ENCODE peak calls at places on chromosome 9, in four cellular contexts. One of them, this sample, is unnamed.

GRCh38 chr9:79701651-79702050 is 129.9 kb downstream of the TLE4 start:
- DNase-seq in brain microvascular endothelial cell: no peak
- DNase-seq in epithelial cell of esophagus: no peak
- DNase-seq in cardiac muscle cell: no peak
- DNase-seq in this sample: no peak

GRCh38 chr9:80059979-80060378 is 488.2 kb downstream of the TLE4 start:
- DNase-seq in epithelial cell of esophagus: no peak
- DNase-seq in brain microvascular endothelial cell: no peak
- DNase-seq in cardiac muscle cell: no peak
- DNase-seq in this sample: no peak

GRCh38 chr9:83231039-83231438 is 168.1 kb upstream of the RASEF start:
- DNase-seq in brain microvascular endothelial cell: no peak
- DNase-seq in cardiac muscle cell: peak
- DNase-seq in epithelial cell of esophagus: peak
- DNase-seq in this sample: peak

GRCh38 chr9:14275331-14275730 is 38.6 kb downstream of the NFIB start:
- DNase-seq in cardiac muscle cell: no peak
- DNase-seq in brain microvascular endothelial cell: no peak
- DNase-seq in epithelial cell of esophagus: peak
- DNase-seq in this sample: no peak

GRCh38 chr9:86519216-86519615 is 165.0 kb upstream of the TUT7 start:
- DNase-seq in cardiac muscle cell: no peak
- DNase-seq in epithelial cell of esophagus: no peak
- DNase-seq in brain microvascular endothelial cell: no peak
- DNase-seq in this sample: no peak

GRCh38 chr9:13942695-13943094 is 371.2 kb downstream of the NFIB start:
- DNase-seq in epithelial cell of esophagus: peak
- DNase-seq in cardiac muscle cell: peak
- DNase-seq in brain microvascular endothelial cell: peak
- DNase-seq in this sample: peak

GRCh38 chr9:29697011-29697410 is 2123.7 kb upstream of the C9orf72 start:
- DNase-seq in brain microvascular endothelial cell: no peak
- DNase-seq in cardiac muscle cell: no peak
- DNase-seq in epithelial cell of esophagus: peak
- DNase-seq in this sample: no peak

GRCh38 chr9:130927995-130928900 is 10.8 kb downstream of the FIBCD1 start:
- DNase-seq in brain microvascular endothelial cell: peak
- DNase-seq in epithelial cell of esophagus: peak
- DNase-seq in cardiac muscle cell: peak
- DNase-seq in this sample: peak

GRCh38 chr9:903886-904285 is 62.4 kb downstream of the DMRT1 start:
- DNase-seq in brain microvascular endothelial cell: no peak
- DNase-seq in cardiac muscle cell: no peak
- DNase-seq in epithelial cell of esophagus: no peak
- DNase-seq in this sample: no peak

GRCh38 chr9:72156586-72156985 is 7.3 kb downstream of the GDA start:
- DNase-seq in cardiac muscle cell: no peak
- DNase-seq in epithelial cell of esophagus: no peak
- DNase-seq in brain microvascular endothelial cell: no peak
- DNase-seq in this sample: no peak

GRCh38 chr9:37963936-37964739 is 60.2 kb upstream of the SLC25A51 start:
- DNase-seq in brain microvascular endothelial cell: peak
- DNase-seq in epithelial cell of esophagus: peak
- DNase-seq in cardiac muscle cell: peak
- DNase-seq in this sample: peak

GRCh38 chr9:122366074-122366672 is 4.7 kb upstream of the PTGS1 start:
- DNase-seq in brain microvascular endothelial cell: no peak
- DNase-seq in cardiac muscle cell: peak
- DNase-seq in epithelial cell of esophagus: no peak
- DNase-seq in this sample: peak

DNA sequence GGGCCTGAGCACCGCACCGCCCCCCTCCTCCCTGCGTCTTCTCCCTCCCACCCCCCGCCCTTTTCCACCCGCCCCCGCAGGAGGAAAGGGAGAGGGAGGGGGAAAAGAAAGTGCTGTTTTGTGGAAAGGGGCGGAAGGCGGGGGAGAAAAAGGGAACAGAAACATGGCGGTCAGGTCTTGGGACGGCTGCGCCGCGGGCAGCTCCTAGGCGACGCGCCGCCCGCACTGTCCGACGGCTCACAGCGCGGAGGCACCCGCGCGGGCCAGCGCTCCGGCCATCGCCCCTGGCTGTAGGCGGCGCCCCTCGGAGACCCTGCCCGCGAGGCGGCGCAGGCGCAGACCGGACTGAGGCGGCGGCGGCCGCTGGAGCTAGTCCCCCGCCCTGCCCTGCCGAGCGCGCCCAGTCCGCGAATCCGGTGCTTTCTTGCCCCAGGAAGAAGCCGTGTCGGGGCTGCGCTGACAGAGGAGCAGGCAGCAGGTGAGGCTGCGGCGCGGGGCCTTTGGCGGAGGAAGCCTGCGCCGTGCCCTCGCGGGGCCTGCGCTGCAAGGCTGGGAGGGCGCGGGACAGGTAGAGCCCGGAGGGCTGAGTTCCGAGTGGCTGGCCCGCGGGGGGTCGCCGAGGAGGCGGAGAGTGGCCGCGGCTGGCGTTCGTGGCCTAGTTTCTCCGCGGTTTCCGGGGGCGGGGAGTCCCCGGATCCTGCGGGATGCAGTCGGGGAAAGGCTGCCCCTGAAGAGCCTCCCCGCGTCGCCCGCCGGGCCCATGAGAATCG is at the start of gene DENND4C:
- DNase-seq in epithelial cell of esophagus: peak
- DNase-seq in brain microvascular endothelial cell: peak
- DNase-seq in cardiac muscle cell: peak
- DNase-seq in this sample: peak
- TF ChIP-seq CTCF in epithelial cell of esophagus: no peak
- TF ChIP-seq CTCF in brain microvascular endothelial cell: no peak
- TF ChIP-seq CTCF in cardiac muscle cell: peak
- TF ChIP-seq CTCF in this sample: no peak

GRCh38 chr9:19376931-19377330 is 3.1 kb downstream of the RPS6 start:
- DNase-seq in cardiac muscle cell: no peak
- DNase-seq in epithelial cell of esophagus: no peak
- DNase-seq in brain microvascular endothelial cell: no peak
- DNase-seq in this sample: no peak
- TF ChIP-seq CTCF in cardiac muscle cell: no peak
- TF ChIP-seq CTCF in epithelial cell of esophagus: no peak
- TF ChIP-seq CTCF in brain microvascular endothelial cell: no peak
- TF ChIP-seq CTCF in this sample: no peak

DNA sequence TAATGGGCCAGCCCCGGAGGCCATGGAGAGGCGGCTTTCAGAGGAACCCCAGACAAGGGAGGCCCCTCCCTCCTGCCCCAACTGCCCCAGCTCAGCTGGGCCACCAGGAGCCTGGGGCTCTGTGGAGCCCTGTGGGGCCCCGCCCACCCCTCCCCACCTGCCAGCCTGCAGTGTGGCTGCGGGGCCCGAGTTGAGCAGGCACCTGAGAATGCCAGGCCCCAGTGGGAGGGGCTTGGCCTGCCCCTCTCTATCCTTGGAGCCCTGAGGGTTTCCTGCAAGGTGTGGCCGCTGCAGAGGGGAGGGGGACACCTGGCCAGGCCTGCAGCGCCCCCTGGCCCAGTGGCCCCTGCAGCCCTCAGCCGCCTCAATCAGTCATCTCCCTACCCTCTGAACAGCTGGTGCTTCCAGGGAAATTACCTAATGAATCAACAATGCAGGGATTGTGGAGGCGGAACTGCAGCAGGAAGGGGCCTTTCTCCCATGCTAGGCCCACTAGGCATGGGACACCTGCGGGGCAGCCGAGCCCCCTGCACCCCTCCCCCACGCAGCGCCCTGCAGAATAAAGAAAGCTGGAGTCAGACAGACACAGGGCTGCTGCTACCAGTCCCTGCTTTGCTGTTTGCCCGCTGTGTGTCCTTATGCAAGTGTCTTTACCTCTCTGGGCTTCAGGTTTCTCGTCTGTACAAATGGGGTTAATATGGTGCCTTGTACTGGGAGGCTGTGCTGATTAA is 48.0 kb downstream of the LMX1B start:
- DNase-seq in epithelial cell of esophagus: peak
- DNase-seq in cardiac muscle cell: peak
- DNase-seq in brain microvascular endothelial cell: no peak
- DNase-seq in this sample: peak
- TF ChIP-seq CTCF in epithelial cell of esophagus: no peak
- TF ChIP-seq CTCF in cardiac muscle cell: no peak
- TF ChIP-seq CTCF in brain microvascular endothelial cell: peak
- TF ChIP-seq CTCF in this sample: no peak

DNA sequence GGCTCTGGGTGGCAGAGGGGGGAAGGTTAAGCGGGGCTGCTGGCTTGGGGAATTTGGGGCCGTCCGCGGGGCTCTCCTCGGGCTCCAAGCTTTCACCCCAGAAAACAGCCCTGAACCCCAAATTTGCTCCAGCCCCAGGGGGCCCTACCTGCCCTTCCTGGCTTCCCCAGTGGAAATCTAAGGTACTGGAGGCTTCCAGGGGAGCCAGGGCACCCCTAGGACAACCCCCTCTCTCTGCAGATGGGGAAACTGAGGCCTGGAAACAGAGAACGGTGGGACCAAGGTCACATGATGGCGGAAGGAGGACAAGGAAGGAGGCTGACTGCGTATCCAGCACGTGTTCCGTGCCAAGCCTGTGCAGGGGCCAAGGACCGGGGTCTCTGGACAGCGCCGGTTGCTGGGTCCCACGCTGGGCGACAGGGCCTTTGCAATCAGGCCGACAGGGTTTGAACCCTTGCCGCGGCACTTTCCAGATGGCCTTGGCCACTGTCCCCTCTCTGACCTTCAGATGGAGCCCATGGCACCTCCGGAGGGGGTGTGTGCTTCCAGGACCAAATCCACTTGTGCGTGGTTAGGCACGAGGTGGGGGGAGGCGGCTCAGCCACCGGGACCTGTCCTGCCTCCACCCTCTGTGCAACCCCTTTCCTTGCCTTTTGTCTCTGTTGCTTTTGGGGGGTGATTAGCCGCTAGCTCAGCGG is 183.1 kb downstream of the C9orf50 start:
- DNase-seq in cardiac muscle cell: no peak
- DNase-seq in epithelial cell of esophagus: no peak
- DNase-seq in brain microvascular endothelial cell: no peak
- DNase-seq in this sample: no peak
- TF ChIP-seq CTCF in cardiac muscle cell: peak
- TF ChIP-seq CTCF in epithelial cell of esophagus: no peak
- TF ChIP-seq CTCF in brain microvascular endothelial cell: no peak
- TF ChIP-seq CTCF in this sample: no peak

DNA sequence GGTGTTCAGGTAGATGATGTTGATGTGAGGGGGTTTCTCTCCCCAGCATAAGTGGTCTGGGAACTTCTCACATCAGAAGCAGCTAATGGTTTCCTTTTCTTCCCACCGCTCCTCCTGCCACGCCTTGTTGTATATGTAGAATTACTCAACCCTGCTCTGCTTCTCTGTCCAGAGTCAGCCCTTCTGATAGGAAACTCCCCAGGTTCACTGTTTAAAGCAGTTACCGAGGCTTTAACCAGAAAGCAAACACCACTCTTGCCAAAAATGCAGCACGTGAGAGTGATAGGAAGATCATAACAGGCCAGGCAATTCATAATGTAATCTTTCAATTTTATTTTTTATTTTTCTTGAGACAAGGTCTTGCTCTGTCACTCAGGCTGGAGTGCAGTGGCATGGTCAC is 10.5 kb upstream of the TMEM252 start:
- DNase-seq in epithelial cell of esophagus: peak
- DNase-seq in brain microvascular endothelial cell: no peak
- DNase-seq in cardiac muscle cell: no peak
- DNase-seq in this sample: no peak
- TF ChIP-seq CTCF in epithelial cell of esophagus: no peak
- TF ChIP-seq CTCF in brain microvascular endothelial cell: no peak
- TF ChIP-seq CTCF in cardiac muscle cell: no peak
- TF ChIP-seq CTCF in this sample: no peak

DNA sequence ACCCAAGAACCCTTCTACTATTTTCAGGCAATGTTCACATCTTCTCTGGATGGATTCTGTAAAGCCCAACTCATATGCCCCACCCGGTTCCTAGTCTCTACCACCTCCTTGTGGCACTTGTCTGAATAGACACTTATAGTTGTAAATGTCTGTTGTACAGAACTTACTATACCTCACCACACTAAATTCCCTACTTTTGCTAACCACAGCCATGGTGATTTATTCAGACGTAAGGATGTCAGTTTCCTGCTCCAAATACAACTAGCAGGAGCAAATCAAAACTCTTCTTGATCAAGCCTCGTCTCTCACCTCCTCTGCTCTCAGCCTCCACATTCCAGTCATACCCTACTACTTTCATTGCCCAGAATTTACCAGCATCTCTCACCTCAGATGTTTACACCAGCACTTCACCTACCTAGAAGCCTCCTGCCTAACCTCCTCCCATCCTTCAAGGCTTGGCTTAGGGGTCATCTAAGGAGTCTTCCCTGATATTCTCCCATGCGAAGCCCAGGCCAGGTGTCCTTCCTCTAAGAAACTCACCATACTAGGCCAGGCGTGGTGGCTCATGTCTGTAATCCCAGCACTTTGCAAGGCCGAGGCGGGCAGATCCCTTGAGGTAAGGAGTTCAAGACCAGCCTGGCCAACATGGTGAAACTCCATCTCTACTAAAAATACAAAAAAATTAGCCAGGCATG is 75.5 kb downstream of the MAPKAP1 start:
- DNase-seq in cardiac muscle cell: peak
- DNase-seq in epithelial cell of esophagus: peak
- DNase-seq in brain microvascular endothelial cell: peak
- DNase-seq in this sample: peak
- TF ChIP-seq CTCF in cardiac muscle cell: peak
- TF ChIP-seq CTCF in epithelial cell of esophagus: peak
- TF ChIP-seq CTCF in brain microvascular endothelial cell: peak
- TF ChIP-seq CTCF in this sample: peak

DNA sequence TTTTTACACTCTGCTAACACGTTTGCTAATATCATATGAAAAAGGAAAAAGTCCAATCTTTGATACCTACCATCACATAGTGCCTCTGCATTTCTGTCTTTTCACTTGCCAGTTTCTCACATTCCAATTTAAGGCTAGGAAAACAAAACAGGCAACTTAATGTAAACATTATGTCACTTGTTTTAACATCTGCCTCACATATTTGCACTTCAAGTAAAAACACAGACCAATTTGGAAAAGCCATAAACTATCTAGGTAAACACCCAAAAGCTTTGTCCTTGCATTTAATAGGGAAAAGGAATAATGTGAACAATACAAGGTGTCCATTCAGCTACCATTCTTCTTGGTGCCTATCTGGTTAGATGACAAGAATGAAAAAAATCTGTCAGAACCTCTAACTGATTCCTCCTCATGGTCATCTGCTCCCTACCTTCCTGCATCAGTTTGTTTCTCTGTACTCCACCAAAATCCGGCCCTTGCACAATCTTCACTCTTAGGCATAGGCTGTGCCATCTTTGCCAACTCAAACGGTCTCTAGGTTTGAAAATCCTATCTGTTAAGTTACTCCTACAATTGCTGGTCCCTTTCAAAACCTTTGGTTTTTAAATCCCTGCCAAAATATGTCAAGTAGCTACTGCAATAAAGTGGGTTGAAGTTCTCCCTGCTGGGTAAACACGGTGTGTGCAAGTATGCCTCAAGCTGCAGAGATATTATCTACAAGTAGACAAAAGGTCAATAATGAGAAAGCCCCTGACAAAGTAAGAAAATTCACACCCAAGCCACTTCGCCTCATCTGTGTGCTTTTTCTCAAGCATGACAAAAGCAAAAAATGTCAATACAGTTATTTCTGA is 3.4 kb downstream of the TLE1 start:
- DNase-seq in epithelial cell of esophagus: peak
- DNase-seq in brain microvascular endothelial cell: peak
- DNase-seq in cardiac muscle cell: peak
- DNase-seq in this sample: peak
- TF ChIP-seq CTCF in epithelial cell of esophagus: peak
- TF ChIP-seq CTCF in brain microvascular endothelial cell: peak
- TF ChIP-seq CTCF in cardiac muscle cell: peak
- TF ChIP-seq CTCF in this sample: peak